ENCODE peak calls at places on chromosomes 3 and 15, in four cellular contexts. K is sigmoid colon, J is prostate gland, D is suprapubic skin. A is an unnamed sample.

GRCh38 chr15:99368743-99369142 is 117.5 kb downstream of the LRRC28 start:
- DNase-seq in K (no peak), D (no peak), J (no peak), A (no peak)

GRCh38 chr3:124766113-124767095 is 36.2 kb downstream of the UMPS start:
- DNase-seq in K (no peak), J (no peak), D (no peak), A (no peak)

GRCh38 chr15:79027532-79028410 is 62.8 kb downstream of the RASGRF1 start:
- DNase-seq in K (no peak), J (no peak), D (no peak), A (no peak)

GRCh38 chr3:158565076-158565475 is 5.9 kb upstream of the MLF1 start:
- DNase-seq in J (no peak), D (no peak), K (no peak), A (no peak)

GRCh38 chr3:188239035-188239434 is 85.1 kb downstream of the LPP start:
- DNase-seq in K (no peak), J (no peak), D (no peak), A (no peak)

GRCh38 chr3:162601101-162601670 is 1104.6 kb downstream of the OTOL1 start:
- DNase-seq in D (no peak), K (no peak), J (no peak), A (no peak)

GRCh38 chr15:94225616-94226015 is 5.7 kb upstream of the MCTP2 start:
- DNase-seq in K (no peak), J (no peak), D (no peak), A (no peak)

GRCh38 chr3:114284644-114285043 is 9.2 kb upstream of the TIGIT start:
- DNase-seq in K (no peak), J (no peak), D (no peak), A (no peak)

GRCh38 chr3:11282250-11283125 is 10.3 kb downstream of the ATG7 start:
- DNase-seq in D (no peak), J (no peak), K (peak), A (no peak)

GRCh38 chr15:80739919-80740318 is 39.3 kb upstream of the CEMIP start:
- DNase-seq in J (no peak), D (no peak), K (no peak), A (peak)

GRCh38 chr3:146468234-146468931 is 978 bp downstream of the PLSCR2 start:
- DNase-seq in D (no peak), K (no peak), J (peak), A (no peak)

GRCh38 chr3:9552252-9552999 is 1.2 kb downstream of the LHFPL4 start:
- DNase-seq in J (peak), D (no peak), K (no peak), A (peak)

DNA sequence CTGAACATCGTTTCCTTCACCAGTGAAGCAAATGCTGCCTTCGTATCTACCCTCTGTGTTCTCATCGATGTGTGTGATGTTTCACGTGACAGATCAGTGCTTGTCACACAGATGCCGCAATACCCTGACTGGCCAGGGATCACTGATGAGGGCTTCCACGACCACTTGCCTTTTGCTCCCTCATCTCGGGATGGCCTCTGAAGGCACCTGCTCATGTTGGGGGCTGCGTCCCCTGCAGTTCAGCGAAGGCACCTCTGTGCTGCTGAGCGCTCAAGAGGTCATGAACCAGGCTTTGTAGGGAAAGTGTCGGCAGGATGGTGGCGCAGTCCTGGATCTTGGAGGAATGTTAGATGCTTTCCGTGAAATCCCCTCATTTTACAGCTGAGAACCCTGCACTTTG is 79.2 kb upstream of the KLF13 start:
- DNase-seq in J (no peak), D (no peak), K (peak), A (no peak)
- TF ChIP-seq POLR2AphosphoS5 in J (no peak), D (no peak), K (no peak), A (no peak)

GRCh38 chr3:140188285-140188684 is 253.3 kb downstream of the CLSTN2 start:
- DNase-seq in K (no peak), D (no peak), J (no peak), A (no peak)
- TF ChIP-seq POLR2AphosphoS5 in K (no peak), D (no peak), J (no peak), A (no peak)

DNA sequence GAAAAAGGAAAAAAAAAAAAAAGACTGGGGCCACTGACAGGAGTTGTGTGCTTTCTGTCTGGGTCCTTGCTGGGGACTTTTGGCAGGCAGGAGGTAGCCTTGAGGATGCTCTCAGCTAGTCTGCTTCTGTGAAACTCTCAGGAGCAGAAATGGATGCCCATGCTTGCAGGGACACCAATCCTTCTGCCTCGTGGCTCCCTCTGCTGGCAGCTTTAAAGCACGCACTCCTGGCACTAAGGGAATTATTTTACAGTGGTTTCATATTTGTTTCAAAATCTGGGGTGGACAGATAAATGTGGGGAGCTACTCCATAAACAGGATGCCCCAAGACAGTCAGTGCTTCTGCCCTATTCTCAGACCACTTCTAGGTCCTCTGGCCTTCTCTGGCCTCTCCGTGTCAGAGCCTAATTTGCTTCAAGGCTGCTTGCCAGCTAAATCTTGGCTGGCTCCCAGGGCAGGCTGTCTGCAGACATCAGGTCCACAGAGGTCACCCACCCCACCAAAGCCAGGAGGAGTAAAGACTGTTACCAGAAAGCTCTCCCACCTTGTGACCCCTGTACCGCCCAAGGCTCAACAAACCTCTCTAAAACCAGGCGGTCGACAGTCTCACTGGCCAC is 17.1 kb downstream of the TRAIP start:
- DNase-seq in D (peak), K (peak), J (peak), A (peak)
- TF ChIP-seq POLR2AphosphoS5 in D (no peak), K (no peak), J (peak), A (no peak)

GRCh38 chr3:194956697-194957396 is 271.2 kb downstream of the FAM43A start:
- DNase-seq in D (no peak), J (no peak), K (peak), A (no peak)
- TF ChIP-seq POLR2AphosphoS5 in D (no peak), J (no peak), K (no peak), A (no peak)

GRCh38 chr3:61250784-61251173 is 473 bp downstream of the FHIT start:
- DNase-seq in D (peak), J (peak), K (peak), A (no peak)
- TF ChIP-seq POLR2AphosphoS5 in D (no peak), J (no peak), K (no peak), A (no peak)

GRCh38 chr3:160060409-160061027 is 71.9 kb downstream of the IL12A start:
- DNase-seq in D (no peak), J (no peak), K (no peak), A (no peak)
- TF ChIP-seq POLR2AphosphoS5 in D (no peak), J (no peak), K (no peak), A (no peak)

DNA sequence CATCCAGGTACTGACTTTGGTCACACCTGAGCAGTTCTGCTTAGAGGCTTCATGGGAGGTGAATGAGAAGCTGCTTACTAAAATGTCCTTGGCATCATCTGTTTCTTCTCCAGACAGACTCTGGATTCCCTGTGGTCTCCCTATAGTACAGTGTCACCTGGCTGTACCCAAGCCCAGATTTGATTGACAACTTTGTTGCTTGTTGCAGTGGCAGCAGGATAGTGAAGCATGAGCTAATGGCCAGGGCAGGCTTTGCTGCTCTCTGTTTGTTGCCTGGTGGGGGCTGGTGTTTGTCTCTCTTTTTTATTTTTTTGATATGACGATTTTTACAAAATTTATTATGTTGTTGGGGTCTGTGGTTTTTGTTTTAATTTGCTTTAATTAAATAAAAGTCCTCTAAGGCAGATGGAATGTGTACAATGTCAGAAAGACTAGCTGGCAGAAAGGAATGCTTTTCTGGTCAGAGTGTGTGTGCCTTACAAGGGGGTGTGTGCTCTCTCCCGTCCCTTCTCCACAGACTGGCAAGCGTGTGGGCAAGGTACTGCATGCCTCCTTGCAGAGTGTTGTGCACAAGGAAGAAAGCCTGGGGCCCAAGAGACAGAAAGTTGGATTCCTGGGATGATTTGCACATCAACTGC is 15.3 kb upstream of the CLEC3B start:
- DNase-seq in K (no peak), J (no peak), D (no peak), A (no peak)
- TF ChIP-seq POLR2AphosphoS5 in K (no peak), J (no peak), D (no peak), A (no peak)

DNA sequence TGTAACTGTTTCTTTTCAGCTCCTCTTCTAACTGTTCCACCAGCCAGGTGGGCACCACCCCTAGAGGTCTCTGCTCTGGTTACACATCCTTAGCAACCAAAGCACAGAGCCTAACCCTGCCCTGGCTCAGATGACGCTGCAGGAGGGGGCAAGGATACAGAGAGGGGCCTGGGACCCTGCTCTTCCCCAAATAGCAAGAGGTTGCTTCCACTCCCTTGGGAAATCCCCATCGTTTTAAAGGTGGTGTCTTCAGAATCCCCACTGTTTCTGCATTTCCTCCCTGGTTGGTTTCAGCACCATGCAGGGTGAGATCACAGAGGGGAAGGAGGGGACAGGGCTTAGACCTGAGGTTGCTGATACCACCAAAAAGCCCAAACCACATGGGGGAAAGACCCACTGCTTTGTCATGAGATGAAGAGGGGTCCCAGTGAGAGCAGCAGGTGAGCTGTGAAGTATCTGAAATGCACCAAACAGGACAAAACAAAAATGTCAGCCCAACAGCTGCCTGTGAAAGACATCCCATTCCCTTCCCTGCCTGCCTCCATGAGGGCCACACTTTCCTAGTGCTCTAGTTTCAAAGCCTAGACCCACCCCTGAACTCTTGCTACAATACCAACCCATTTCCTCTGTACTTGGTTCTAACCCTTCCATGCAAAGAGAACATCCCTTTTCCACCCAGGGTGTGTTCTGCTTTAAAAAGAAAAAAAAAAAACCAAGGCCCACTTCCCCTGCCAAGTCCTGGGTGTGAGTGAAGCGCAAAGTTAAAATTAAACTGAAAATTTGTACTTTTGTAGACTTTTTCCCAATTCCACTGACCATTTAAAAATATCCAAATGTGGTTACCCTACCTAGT is 29.0 kb downstream of the ANP32A start:
- DNase-seq in D (no peak), K (no peak), J (no peak), A (no peak)
- TF ChIP-seq POLR2AphosphoS5 in D (no peak), K (no peak), J (no peak), A (no peak)